ENCODE peak calls at places on chromosomes 2 and 18, in four cellular contexts. N, C, G and L are unnamed samples.

GRCh38 chr2:38496927-38497669 is 105.6 kb downstream of the HNRNPLL start:
- DNase-seq in N (no peak), C (no peak), G (no peak), L (peak)

GRCh38 chr2:33380001-33380609 is 96.3 kb upstream of the RASGRP3 start:
- DNase-seq in N (no peak), C (no peak), G (no peak), L (no peak)

GRCh38 chr2:156779416-156780117 is 343.4 kb downstream of the GPD2 start:
- DNase-seq in N (no peak), C (no peak), G (no peak), L (no peak)

GRCh38 chr2:63053889-63054725 is 3.5 kb downstream of the OTX1 start:
- DNase-seq in N (no peak), C (no peak), G (peak), L (no peak)

GRCh38 chr2:16123881-16124780 is 183.8 kb downstream of the MYCN start:
- DNase-seq in N (no peak), C (no peak), G (peak), L (no peak)

GRCh38 chr2:95349568-95350319 is 52.6 kb downstream of the KCNIP3 start:
- DNase-seq in N (no peak), C (no peak), G (no peak), L (no peak)

GRCh38 chr2:239554761-239555565 is 154.1 kb upstream of the HDAC4 start:
- DNase-seq in N (no peak), C (no peak), G (no peak), L (no peak)

GRCh38 chr2:1886405-1886992 is 142.2 kb upstream of the PXDN start:
- DNase-seq in N (peak), C (no peak), G (peak), L (peak)

GRCh38 chr2:42492691-42493467 is 903 bp downstream of the KCNG3 start:
- DNase-seq in N (no peak), C (no peak), G (peak), L (no peak)

GRCh38 chr2:240425697-240426096 is 9.8 kb upstream of the GPC1 start:
- DNase-seq in N (no peak), C (no peak), G (no peak), L (no peak)

GRCh38 chr2:239337877-239338484 is 62.8 kb downstream of the HDAC4 start:
- DNase-seq in N (no peak), C (no peak), G (no peak), L (no peak)

GRCh38 chr2:30664761-30665358 is 142.4 kb downstream of the CAPN13 start:
- DNase-seq in N (peak), C (no peak), G (no peak), L (peak)

GRCh38 chr18:76922107-76922506 is 99.8 kb downstream of the ZNF236 start:
- DNase-seq in N (peak), C (peak), G (peak), L (peak)

GRCh38 chr18:39425172-39425571 is 1859.6 kb upstream of the CELF4 start:
- DNase-seq in N (no peak), C (no peak), G (no peak), L (no peak)

GRCh38 chr2:109213646-109214417 is 84.8 kb downstream of the SH3RF3 start:
- DNase-seq in N (no peak), C (peak), G (no peak), L (no peak)

GRCh38 chr2:218474527-218474926 is 55.6 kb downstream of the VIL1 start:
- DNase-seq in N (no peak), C (no peak), G (no peak), L (no peak)

GRCh38 chr2:101972621-101973434 is 18.9 kb upstream of the IL1R2 start:
- DNase-seq in N (no peak), C (no peak), G (no peak), L (no peak)

GRCh38 chr18:76265375-76266225 is 229.4 kb downstream of the ZNF516 start:
- DNase-seq in N (no peak), C (no peak), G (no peak), L (no peak)

DNA sequence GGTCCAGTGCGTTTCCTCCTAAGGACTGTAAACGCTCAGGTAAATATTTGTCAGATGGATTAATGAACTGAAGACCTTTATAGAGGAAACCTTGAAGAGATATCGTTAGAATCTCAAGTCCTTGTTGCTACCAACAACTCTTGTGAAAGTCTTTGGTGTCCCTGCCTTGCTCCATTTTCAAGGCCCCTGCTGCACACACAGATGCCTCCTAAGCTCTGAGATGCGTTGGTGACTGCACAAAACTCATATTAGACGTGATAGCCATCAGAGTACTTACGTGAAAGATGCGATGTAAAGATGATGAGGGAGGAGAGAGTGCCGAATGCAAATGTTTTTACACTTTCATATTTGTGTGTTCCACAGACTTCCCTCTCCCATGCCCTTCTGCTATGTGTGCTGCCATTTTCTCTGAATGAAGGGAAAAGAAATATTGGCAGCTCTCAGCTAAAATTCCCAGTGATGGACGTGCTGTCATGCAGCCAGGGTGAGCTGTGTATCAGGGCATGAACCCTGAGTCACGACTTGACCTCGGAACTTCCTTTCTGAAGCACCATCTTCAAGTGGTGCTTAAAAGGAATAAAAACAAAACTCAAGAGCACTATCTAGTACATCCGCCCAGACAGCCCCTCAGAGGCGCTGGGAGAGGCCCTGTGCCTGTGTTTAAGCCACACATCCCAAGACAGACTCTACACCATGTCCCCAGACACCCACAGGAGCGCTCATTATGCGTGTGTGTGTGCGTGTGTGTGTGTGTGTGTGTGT is 117.4 kb downstream of the FAM210A start:
- DNase-seq in N (no peak), C (no peak), G (no peak), L (no peak)
- TF ChIP-seq PBX3 in N (no peak), C (no peak), G (no peak), L (no peak)

GRCh38 chr2:10776231-10776977 is 36.2 kb downstream of the PDIA6 start:
- DNase-seq in N (no peak), C (no peak), G (peak), L (no peak)
- TF ChIP-seq PBX3 in N (no peak), C (no peak), G (no peak), L (no peak)

DNA sequence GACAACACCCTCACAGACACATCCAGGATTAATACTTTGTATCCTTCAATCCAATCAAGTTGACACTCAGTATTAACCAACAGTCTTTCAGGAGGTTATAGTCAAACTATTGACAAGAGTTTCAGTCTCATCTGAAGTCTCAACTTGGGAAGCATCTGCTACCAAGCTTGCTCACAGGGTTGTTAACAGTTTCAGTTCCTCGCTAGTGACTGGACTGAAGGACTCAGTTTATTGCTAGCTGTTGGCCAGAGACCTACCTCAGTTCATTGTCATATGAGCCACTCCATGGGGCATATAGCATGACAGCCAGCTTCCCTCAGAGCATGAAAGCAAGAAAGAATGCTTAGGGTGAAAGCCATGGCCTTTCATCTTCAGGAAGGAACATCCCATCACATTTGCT is 228.6 kb downstream of the EPHA4 start:
- DNase-seq in N (no peak), C (no peak), G (no peak), L (no peak)
- TF ChIP-seq PBX3 in N (no peak), C (no peak), G (no peak), L (no peak)

GRCh38 chr2:179224361-179224760 is 40.3 kb downstream of the SESTD1 start:
- DNase-seq in N (no peak), C (no peak), G (no peak), L (no peak)

GRCh38 chr2:179222076-179222475 is 42.6 kb downstream of the SESTD1 start:
- DNase-seq in N (no peak), C (no peak), G (no peak), L (no peak)

GRCh38 chr2:179226203-179226960 is 38.2 kb downstream of the SESTD1 start:
- DNase-seq in N (no peak), C (no peak), G (no peak), L (no peak)

GRCh38 chr2:179226961-179227259 is 37.7 kb downstream of the SESTD1 start:
- DNase-seq in N (no peak), C (no peak), G (no peak), L (no peak)
- TF ChIP-seq PBX3 in N (no peak), C (no peak), G (no peak), L (no peak)

GRCh38 chr2:132911726-132912724 is 242.0 kb upstream of the LYPD1 start:
- DNase-seq in N (no peak), C (no peak), G (peak), L (no peak)
- TF ChIP-seq PBX3 in N (no peak), C (no peak), G (no peak), L (no peak)

DNA sequence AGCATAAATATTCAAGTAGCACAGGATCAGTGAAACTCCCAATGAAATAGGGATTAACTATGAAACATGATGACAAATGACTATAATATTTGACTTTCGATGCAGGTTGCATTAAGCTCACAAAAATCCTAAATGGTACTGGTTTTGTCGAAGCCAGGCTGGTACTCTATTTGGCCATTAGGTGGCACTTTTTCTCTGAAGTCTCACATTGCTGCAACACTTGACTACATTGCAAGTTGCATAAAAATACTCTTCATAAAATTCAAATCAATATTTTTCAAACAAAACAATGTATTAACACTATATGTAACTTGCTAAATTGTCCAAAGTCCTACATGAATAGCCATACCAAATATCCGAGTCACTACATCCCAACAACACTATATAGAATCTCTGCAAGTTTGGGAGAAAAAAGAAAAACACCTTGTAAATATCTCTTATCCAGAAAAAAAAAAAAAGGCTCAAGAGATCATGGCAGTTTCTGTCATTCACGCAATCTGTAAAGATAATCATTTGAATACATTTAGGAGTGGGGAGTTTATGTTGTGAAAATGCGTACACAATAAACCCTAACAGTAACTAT is 9.5 kb downstream of the RTTN start:
- DNase-seq in N (peak), C (no peak), G (peak), L (peak)
- TF ChIP-seq PBX3 in N (no peak), C (no peak), G (no peak), L (no peak)

GRCh38 chr2:159516241-159516758 is 100.0 kb downstream of the BAZ2B start:
- DNase-seq in N (peak), C (peak), G (peak), L (peak)
- TF ChIP-seq PBX3 in N (no peak), C (no peak), G (no peak), L (no peak)

GRCh38 chr2:20958176-20958575 is 85.7 kb downstream of the APOB start:
- DNase-seq in N (no peak), C (no peak), G (peak), L (no peak)

GRCh38 chr2:20955277-20956026 is 88.4 kb downstream of the APOB start:
- DNase-seq in N (no peak), C (no peak), G (no peak), L (peak)

GRCh38 chr2:20957745-20958144 is 86.1 kb downstream of the APOB start:
- DNase-seq in N (no peak), C (no peak), G (no peak), L (no peak)

GRCh38 chr2:20959252-20959651 is 84.6 kb downstream of the APOB start:
- DNase-seq in N (no peak), C (no peak), G (no peak), L (no peak)

DNA sequence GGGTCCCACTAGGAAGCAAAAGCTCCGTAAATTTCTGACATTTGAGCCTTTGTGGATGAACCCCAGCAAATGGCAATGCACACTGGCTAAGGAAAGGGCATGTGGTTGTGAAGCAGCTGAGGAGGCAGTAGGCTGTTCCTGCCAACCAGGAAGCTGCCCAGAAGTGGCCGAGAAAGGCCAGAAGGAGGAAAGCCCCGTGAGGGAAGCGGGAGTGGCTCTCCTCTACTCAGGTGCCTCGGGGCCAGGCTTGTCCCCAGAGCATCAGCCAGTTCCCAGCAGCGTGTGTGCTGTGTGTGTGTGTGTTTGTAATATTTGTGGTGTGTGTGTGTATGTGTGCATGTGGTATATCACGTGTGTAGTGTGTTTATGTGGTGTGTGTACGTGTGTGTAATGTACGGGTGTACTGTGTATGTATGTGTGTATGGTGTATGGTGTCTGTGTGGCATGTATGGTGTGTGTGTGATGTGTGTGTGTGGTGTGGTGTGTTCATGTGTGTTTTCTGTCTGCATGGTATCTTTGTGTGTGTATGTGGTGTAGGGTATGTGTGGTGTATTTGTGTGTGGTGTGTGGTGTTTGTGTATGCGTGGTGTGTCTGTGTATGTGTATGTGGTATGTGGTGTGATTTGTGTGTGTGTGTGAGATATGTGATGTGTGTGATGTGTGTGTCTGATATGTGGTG is 90.6 kb downstream of the APOB start:
- DNase-seq in N (no peak), C (no peak), G (no peak), L (no peak)
- TF ChIP-seq PBX3 in N (no peak), C (no peak), G (no peak), L (no peak)

GRCh38 chr2:71545572-71546274 is 92.4 kb downstream of the DYSF start:
- DNase-seq in N (peak), C (no peak), G (peak), L (peak)
- TF ChIP-seq PBX3 in N (no peak), C (no peak), G (no peak), L (no peak)

DNA sequence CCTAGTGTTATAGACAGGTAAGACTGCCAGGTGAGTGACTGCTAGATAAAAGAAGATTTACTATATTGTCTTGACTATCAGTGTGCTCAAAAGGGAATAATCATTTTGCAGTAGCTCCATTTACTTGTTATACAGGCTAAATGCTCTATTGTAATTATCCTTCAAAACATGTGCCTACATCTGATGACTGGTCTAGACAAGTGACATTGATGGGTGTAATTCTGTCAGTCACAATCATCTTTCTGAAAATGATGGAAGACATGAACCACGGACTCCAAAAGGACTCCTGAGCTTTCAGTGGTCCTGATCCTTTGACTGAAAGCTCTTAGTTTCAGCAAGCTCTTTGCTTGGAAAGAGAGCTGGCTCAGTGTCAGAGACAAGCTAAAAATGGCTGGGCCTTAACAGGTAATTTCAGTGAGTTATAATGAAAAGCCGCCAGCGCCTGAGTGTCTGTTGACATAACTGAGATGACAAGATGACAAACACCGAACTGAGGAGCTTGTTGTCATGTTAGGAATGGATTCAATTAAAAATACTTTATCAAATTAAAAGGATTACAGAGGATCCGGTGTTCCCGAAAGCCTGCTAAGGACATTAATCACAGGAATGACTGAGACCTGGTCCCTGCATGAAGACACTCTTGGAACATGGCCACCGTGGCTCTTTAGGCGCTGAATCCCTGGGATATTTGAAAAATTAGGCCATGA is 141.7 kb downstream of the CMPK2 start:
- DNase-seq in N (no peak), C (no peak), G (peak), L (no peak)
- TF ChIP-seq PBX3 in N (no peak), C (no peak), G (no peak), L (no peak)